ENCODE peak calls at places on chromosomes 1 and 21, in four cellular contexts. P is GM04504, W is upper lobe of right lung, L is heart left ventricle. N is an unnamed sample.

GRCh38 chr1:87450615-87451209 is 122.0 kb downstream of the LMO4 start:
- DNase-seq in P (no peak), W (no peak), L (no peak), N (no peak)

GRCh38 chr1:39378377-39378776 is 113.1 kb upstream of the BMP8A start:
- DNase-seq in P (no peak), W (no peak), L (no peak), N (no peak)

GRCh38 chr1:58738873-58739272 is 39.0 kb upstream of the MYSM1 start:
- DNase-seq in P (no peak), W (no peak), L (no peak), N (no peak)

GRCh38 chr21:25175938-25176337 is 431.3 kb downstream of the MRPL39 start:
- DNase-seq in P (no peak), W (no peak), L (no peak), N (no peak)

GRCh38 chr1:203271018-203271743 is 34.1 kb upstream of the BTG2 start:
- DNase-seq in P (no peak), W (peak; percentile 72), L (peak; percentile 71), N (no peak)

GRCh38 chr1:29832936-29833335 is 596.6 kb downstream of the PTPRU start:
- DNase-seq in P (no peak), W (no peak), L (no peak), N (no peak)

GRCh38 chr1:179080866-179081695 is 789 bp upstream of the TOR3A start:
- DNase-seq in P (no peak), W (no peak), L (no peak), N (no peak)

GRCh38 chr1:202505356-202505755 is 156.9 kb downstream of the PPP1R12B start:
- DNase-seq in P (peak; percentile 42), W (no peak), L (no peak), N (peak; percentile 29)

GRCh38 chr1:83500987-83501591 is 497.8 kb downstream of the TTLL7 start:
- DNase-seq in P (no peak), W (no peak), L (no peak), N (no peak)

GRCh38 chr1:66434096-66434495 is 99.9 kb upstream of the SGIP1 start:
- DNase-seq in P (peak; percentile 46), W (no peak), L (no peak), N (peak; percentile 73)

GRCh38 chr1:213281610-213282316 is 230.7 kb downstream of the RPS6KC1 start:
- DNase-seq in P (no peak), W (no peak), L (no peak), N (no peak)

GRCh38 chr1:77434972-77435371 is 153.2 kb downstream of the AK5 start:
- DNase-seq in P (no peak), W (no peak), L (no peak), N (no peak)

GRCh38 chr21:42434884-42435283 is 31.2 kb downstream of the UBASH3A start:
- DNase-seq in P (no peak), W (no peak), L (no peak), N (no peak)

GRCh38 chr1:64975127-64975526 is 8.8 kb upstream of the JAK1 start:
- DNase-seq in P (no peak), W (no peak), L (no peak), N (no peak)

GRCh38 chr1:47225430-47226100 is 6.5 kb downstream of the TAL1 start:
- DNase-seq in P (no peak), W (no peak), L (no peak), N (no peak)